ENCODE peak calls at places on chromosomes 13 and 19, in six cellular contexts. S, O, B, P, F and C are unnamed samples.

GRCh38 chr13:45821861-45822260 is 29.7 kb downstream of the SIAH3 start:
- DNase-seq in S (no peak), O (no peak), B (no peak), P (no peak), F (no peak), C (no peak)

GRCh38 chr13:40316301-40316700 is 350.1 kb downstream of the FOXO1 start:
- DNase-seq in S (no peak), O (no peak), B (no peak), P (peak; percentile 82), F (no peak), C (no peak)

GRCh38 chr19:46040952-46041500 is at the start of gene IGFL4:
- DNase-seq in S (no peak), O (no peak), B (no peak), P (no peak), F (no peak), C (no peak)

GRCh38 chr13:113814435-113814821 is 49.4 kb downstream of the GAS6 start:
- DNase-seq in S (no peak), O (no peak), B (no peak), P (no peak), F (no peak), C (no peak)

GRCh38 chr19:39359026-39359425 is 16.8 kb downstream of the SAMD4B start:
- DNase-seq in S (no peak), O (no peak), B (no peak), P (no peak), F (no peak), C (no peak)

GRCh38 chr13:51704399-51705306 is 99.3 kb downstream of the DHRS12 start:
- DNase-seq in S (no peak), O (no peak), B (no peak), P (no peak), F (no peak), C (no peak)

GRCh38 chr19:45097776-45098520 is 5.0 kb downstream of the PPP1R37 start:
- DNase-seq in S (peak; percentile 77), O (no peak), B (peak; percentile 71), P (peak; percentile 97), F (no peak), C (no peak)

GRCh38 chr19:49676136-49676689 is 858 bp upstream of the PRMT1 start:
- DNase-seq in S (peak; percentile 93), O (peak; percentile 80), B (no peak), P (peak; percentile 91), F (no peak), C (no peak)

GRCh38 chr19:5369962-5370367 is 29.4 kb upstream of the PTPRS start:
- DNase-seq in S (no peak), O (peak; percentile 41), B (no peak), P (peak; percentile 58), F (no peak), C (peak; percentile 10)

GRCh38 chr19:47240996-47241918 is 10.3 kb upstream of the BBC3 start:
- DNase-seq in S (peak; percentile 82), O (peak; percentile 45), B (peak; percentile 79), P (peak; percentile 76), F (peak; percentile 67), C (peak; percentile 84)

GRCh38 chr13:86848716-86849115 is 822.5 kb upstream of the SLITRK5 start:
- DNase-seq in S (no peak), O (no peak), B (no peak), P (no peak), F (no peak), C (no peak)

GRCh38 chr19:11693505-11694499 is 44.9 kb downstream of the ZNF823 start:
- DNase-seq in S (no peak), O (no peak), B (no peak), P (no peak), F (no peak), C (no peak)

GRCh38 chr13:34926513-34926912 is 15.6 kb upstream of the NBEA start:
- DNase-seq in S (no peak), O (no peak), B (no peak), P (no peak), F (no peak), C (no peak)

GRCh38 chr19:30388819-30389218 is 16.6 kb downstream of the ZNF536 start:
- DNase-seq in S (no peak), O (no peak), B (no peak), P (no peak), F (no peak), C (no peak)

GRCh38 chr19:13984875-13985741 is 21.0 kb downstream of the RFX1 start:
- DNase-seq in S (no peak), O (no peak), B (no peak), P (no peak), F (no peak), C (peak; percentile 19)

GRCh38 chr19:13164370-13165090 is 14.3 kb downstream of the IER2 start:
- DNase-seq in S (peak; percentile 72), O (peak; percentile 79), B (peak; percentile 65), P (peak; percentile 55), F (no peak), C (peak; percentile 30)

GRCh38 chr19:35330475-35330874 is 1.5 kb downstream of the CD22 start:
- DNase-seq in S (no peak), O (no peak), B (no peak), P (no peak), F (no peak), C (no peak)

GRCh38 chr13:27125357-27126282 is 46.0 kb downstream of the USP12 start:
- DNase-seq in S (no peak), O (no peak), B (no peak), P (no peak), F (no peak), C (no peak)

GRCh38 chr19:40460185-40460584 is 5.4 kb downstream of the BLVRB start:
- DNase-seq in S (no peak), O (no peak), B (no peak), P (no peak), F (no peak), C (no peak)

GRCh38 chr19:31023038-31023437 is 326.2 kb downstream of the TSHZ3 start:
- DNase-seq in S (no peak), O (no peak), B (no peak), P (peak; percentile 21), F (no peak), C (no peak)

GRCh38 chr13:103104340-103104739 is 38.1 kb upstream of the SLC10A2 start:
- DNase-seq in S (no peak), O (no peak), B (no peak), P (no peak), F (no peak), C (no peak)

GRCh38 chr19:18493440-18494266 is 28.2 kb downstream of the ELL start:
- DNase-seq in S (no peak), O (no peak), B (no peak), P (no peak), F (no peak), C (no peak)
- H3K27ac ChIP-seq in S (no peak overlapping the region), O (peak overlapping the region; percentile 57), B (peak overlapping the region; percentile 62), P (no peak overlapping the region), F (no peak overlapping the region), C (peak overlapping the region; percentile 77)

GRCh38 chr19:17560205-17560595 is 4.8 kb downstream of the COLGALT1 start:
- DNase-seq in S (peak; percentile 75), O (no peak), B (no peak), P (peak; percentile 62), F (no peak), C (no peak)
- H3K27ac ChIP-seq in S (no peak overlapping the region), O (peak overlapping the region; percentile 79), B (peak overlapping the region; percentile 58), P (no peak overlapping the region), F (peak overlapping the region; percentile 34), C (no peak overlapping the region)

DNA sequence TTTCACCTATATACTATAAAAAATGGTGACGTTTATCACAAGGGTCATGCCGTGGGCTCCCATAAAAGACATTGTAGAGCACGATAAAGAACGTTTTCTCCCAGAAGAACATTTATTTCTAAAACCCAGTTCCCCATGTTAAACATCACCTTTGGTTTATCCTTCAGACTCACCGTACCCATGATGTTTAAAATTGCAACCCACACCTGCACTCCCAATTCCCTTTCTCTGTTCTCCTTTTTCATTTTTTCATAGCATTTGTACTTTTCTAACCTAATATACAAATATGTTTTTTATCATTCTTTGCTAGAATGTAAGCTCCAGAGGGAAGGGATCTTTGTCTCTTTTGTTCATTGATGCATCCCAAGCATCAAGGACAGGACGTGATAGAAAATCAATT is 2.0 kb downstream of the RCBTB2 start:
- DNase-seq in S (no peak), O (no peak), B (no peak), P (no peak), F (no peak), C (no peak)
- H3K27ac ChIP-seq in S (no peak overlapping the region), O (peak overlapping the region; percentile 99), B (peak overlapping the region; percentile 96), P (no peak overlapping the region), F (peak overlapping the region; percentile 96), C (no peak overlapping the region)

DNA sequence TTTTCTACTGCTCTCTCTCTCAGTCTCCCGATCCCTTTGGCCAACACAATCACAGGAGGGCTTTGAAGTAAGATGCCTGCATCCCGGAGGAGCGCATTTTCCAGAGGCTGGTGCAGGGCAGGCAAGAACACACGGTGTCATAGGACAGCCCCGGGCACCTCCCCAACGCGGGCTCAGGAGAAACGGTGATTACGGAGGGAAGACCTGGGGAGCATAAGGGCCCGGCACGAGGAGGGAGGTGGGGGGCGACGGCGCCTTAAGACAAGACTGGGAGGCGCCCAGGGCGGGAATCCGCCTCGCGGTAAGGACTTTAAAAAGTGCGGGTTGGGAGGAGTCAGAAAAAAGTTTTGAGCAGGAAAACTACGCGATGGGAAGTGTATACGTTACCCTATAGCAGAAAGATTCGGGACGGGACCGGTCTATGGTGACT is 18.7 kb upstream of the ZNF888 start:
- DNase-seq in S (no peak), O (peak; percentile 35), B (no peak), P (peak; percentile 31), F (no peak), C (no peak)
- H3K27ac ChIP-seq in S (peak overlapping the region; percentile 34), O (peak overlapping the region; percentile 86), B (peak overlapping the region; percentile 82), P (no peak overlapping the region), F (peak overlapping the region; percentile 92), C (no peak overlapping the region)

GRCh38 chr19:21092107-21092506 is 10.1 kb downstream of the ZNF714 start:
- DNase-seq in S (no peak), O (no peak), B (no peak), P (peak; percentile 38), F (no peak), C (no peak)
- H3K27ac ChIP-seq in S (no peak overlapping the region), O (no peak overlapping the region), B (no peak overlapping the region), P (no peak overlapping the region), F (no peak overlapping the region), C (no peak overlapping the region)

DNA sequence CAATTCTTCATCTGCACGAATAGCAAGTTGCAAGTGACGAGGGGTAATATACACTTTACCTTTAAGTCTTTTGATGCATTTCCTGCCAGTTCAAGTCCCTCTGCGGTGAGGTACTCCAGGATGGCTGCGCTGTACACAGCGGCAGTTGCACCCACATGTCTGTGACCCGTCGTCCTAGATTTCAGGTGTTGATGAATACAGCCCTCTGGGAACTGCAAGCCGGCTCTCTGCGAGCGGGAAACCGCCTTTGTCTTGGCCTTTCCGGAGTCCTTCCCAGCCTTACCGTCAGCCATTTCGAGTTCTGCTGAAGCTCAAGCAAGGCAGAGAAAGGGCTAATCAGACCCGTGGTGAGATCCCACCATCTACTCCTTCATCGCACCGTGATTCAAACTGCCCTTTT is 14.8 kb downstream of the UBAC2 start:
- DNase-seq in S (no peak), O (no peak), B (no peak), P (no peak), F (no peak), C (peak; percentile 61)
- H3K27ac ChIP-seq in S (no peak overlapping the region), O (peak overlapping the region; percentile 18), B (peak overlapping the region; percentile 3), P (no peak overlapping the region), F (no peak overlapping the region), C (peak overlapping the region; percentile 77)

GRCh38 chr13:30873519-30873918 is 32.6 kb upstream of the MEDAG start:
- DNase-seq in S (no peak), O (no peak), B (no peak), P (no peak), F (no peak), C (no peak)
- H3K27ac ChIP-seq in S (peak overlapping the region; percentile 78), O (no peak overlapping the region), B (peak overlapping the region; percentile 73), P (no peak overlapping the region), F (peak overlapping the region; percentile 94), C (no peak overlapping the region)